ENCODE peak calls at places on chromosome 16, in eight cellular contexts. L is K562, X is PC-9, N is mammary epithelial cell, F is PC-3, K is mesenchymal stem cell, S is Karpas-422, U is IMR-90. R is an unnamed sample.
A peak's percentile ranks its signal among the peaks of the same experiment; 100 is the strongest.

GRCh38 chr16:54842743-54843423 is 87.8 kb upstream of the IRX5 start:
- DNase-seq in U (no peak), F (no peak), N (no peak), X (no peak), L (no peak), K (no peak), S (no peak), R (no peak)

GRCh38 chr16:81537721-81538561 is 93.3 kb downstream of the CMIP start:
- DNase-seq in N (no peak), U (no peak), L (no peak), K (no peak), S (no peak), F (no peak), X (no peak), R (peak; percentile 34)

GRCh38 chr16:10332301-10332700 is 53.6 kb upstream of the ATF7IP2 start:
- DNase-seq in N (no peak), S (no peak), U (no peak), K (no peak), L (no peak), X (no peak), F (no peak), R (no peak)

GRCh38 chr16:79298476-79299153 is 301.9 kb downstream of the MAF start:
- DNase-seq in N (no peak), S (no peak), L (no peak), X (no peak), U (no peak), K (no peak), F (no peak), R (no peak)

GRCh38 chr16:9139965-9140364 is 48.5 kb downstream of the HAPSTR1 start:
- DNase-seq in U (peak; percentile 35), L (peak; percentile 59), N (peak; percentile 30), K (peak; percentile 56), F (peak; percentile 29), S (peak; percentile 82), X (no peak), R (peak; percentile 79)

GRCh38 chr16:144797-145252 is 6.4 kb upstream of the NPRL3 start:
- DNase-seq in U (no peak), S (no peak), L (peak; percentile 44), N (no peak), F (no peak), X (no peak), K (no peak), R (no peak)

GRCh38 chr16:89990799-89991198 is 28.5 kb downstream of the DBNDD1 start:
- DNase-seq in K (no peak), F (no peak), S (no peak), U (no peak), N (no peak), L (no peak), X (no peak), R (no peak)

GRCh38 chr16:67403976-67404555 is 10.8 kb upstream of the TPPP3 start:
- DNase-seq in S (no peak), K (no peak), N (no peak), F (no peak), X (no peak), U (no peak), L (peak; percentile 38), R (no peak)

GRCh38 chr16:50323335-50324011 is 45.3 kb downstream of the BRD7 start:
- DNase-seq in X (no peak), N (no peak), K (peak; percentile 77), L (no peak), U (peak; percentile 56), F (peak; percentile 38), S (no peak), R (no peak)

GRCh38 chr16:1335211-1335971 is 1.9 kb downstream of the BAIAP3 start:
- DNase-seq in L (no peak), N (no peak), K (no peak), X (no peak), U (no peak), F (no peak), S (no peak), R (no peak)

GRCh38 chr16:67767953-67768352 is 38.4 kb downstream of the RANBP10 start:
- DNase-seq in S (no peak), L (no peak), X (no peak), N (peak; percentile 51), F (peak; percentile 9), K (peak; percentile 73), U (peak; percentile 88), R (no peak)

GRCh38 chr16:51982715-51983680 is 563.9 kb downstream of the TOX3 start:
- DNase-seq in F (peak; percentile 66), S (peak; percentile 87), N (peak; percentile 42), K (peak; percentile 78), X (peak; percentile 19), L (peak; percentile 21), U (peak; percentile 78), R (peak; percentile 66)

GRCh38 chr16:86578056-86578455 is 293 bp upstream of the FOXL1 start:
- DNase-seq in S (no peak), N (no peak), X (no peak), F (no peak), U (peak; percentile 99), K (peak; percentile 91), L (no peak), R (no peak)

GRCh38 chr16:62872339-62872738 is 836.1 kb upstream of the CDH8 start:
- DNase-seq in N (no peak), U (no peak), K (no peak), X (no peak), F (no peak), L (no peak), S (no peak), R (no peak)

GRCh38 chr16:63787014-63787413 is 1334.8 kb downstream of the CDH11 start:
- DNase-seq in U (no peak), F (no peak), S (peak; percentile 49), L (no peak), N (no peak), K (no peak), X (no peak), R (peak; percentile 27)

GRCh38 chr16:21275529-21275928 is 2.6 kb downstream of the CRYM start:
- DNase-seq in K (no peak), S (no peak), N (no peak), F (no peak), X (no peak), U (no peak), L (no peak), R (no peak)

GRCh38 chr16:21279501-21279900 is 1.4 kb upstream of the CRYM start:
- DNase-seq in X (no peak), F (no peak), N (no peak), L (no peak), U (no peak), K (no peak), S (no peak), R (no peak)

GRCh38 chr16:21277927-21278706 is at the start of gene CRYM:
- DNase-seq in N (peak; percentile 30), F (peak; percentile 37), K (peak; percentile 26), U (no peak), L (peak; percentile 86), X (peak; percentile 45), S (peak; percentile 85), R (peak; percentile 76)

GRCh38 chr16:21276090-21276489 is 2.0 kb downstream of the CRYM start:
- DNase-seq in U (no peak), K (no peak), F (no peak), S (peak; percentile 83), N (no peak), L (no peak), X (no peak), R (peak; percentile 43)

DNA sequence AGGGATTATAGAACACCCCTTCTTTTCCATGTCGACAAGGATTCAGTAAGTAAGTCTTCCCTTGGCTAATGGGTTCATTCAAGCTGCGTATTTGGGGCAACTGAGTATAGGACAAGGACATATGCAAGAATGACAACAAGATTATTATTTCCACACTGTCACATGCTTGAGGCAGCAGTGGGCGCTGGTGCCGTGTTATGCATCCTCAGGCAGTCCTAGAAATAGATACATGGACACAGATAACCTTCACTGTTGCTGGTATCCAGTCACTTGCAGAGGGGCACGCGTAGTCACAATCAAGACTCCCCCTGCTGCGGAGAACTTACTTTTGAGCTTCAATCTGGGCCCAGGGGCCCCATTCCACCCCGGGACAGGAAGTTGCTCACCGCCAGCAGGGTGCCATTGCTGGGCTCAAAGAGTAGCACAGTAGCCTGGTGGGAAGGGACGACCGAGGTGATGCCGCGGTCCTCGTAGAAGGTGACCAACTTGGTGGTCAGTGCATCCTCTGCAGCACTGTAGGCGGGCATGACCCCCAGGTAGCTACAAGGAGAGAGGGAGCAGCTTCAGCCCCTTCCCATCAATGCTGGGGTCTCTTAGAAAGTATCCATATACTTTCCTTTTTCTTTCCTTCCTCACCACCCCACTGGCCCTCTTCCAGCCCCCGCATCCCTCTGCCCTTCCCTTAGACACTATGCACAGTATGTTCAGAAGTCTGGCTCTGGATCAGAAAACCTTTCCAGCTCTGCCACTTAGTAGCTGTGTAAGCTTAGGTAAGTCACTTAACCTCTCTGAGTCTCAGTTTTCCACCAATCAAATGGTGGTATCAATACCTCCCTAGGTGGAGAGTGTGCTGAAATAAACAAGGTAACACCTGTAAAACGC is 804 bp downstream of the CRYM start:
- DNase-seq in N (no peak), F (no peak), X (no peak), K (no peak), L (no peak), U (no peak), S (no peak), R (no peak)
- H2AFZ ChIP-seq in N (peak overlapping the region; percentile 88), F (peak overlapping the region; percentile 53), X (no peak overlapping the region), K (no peak overlapping the region), L (peak overlapping the region; percentile 77), U (no peak overlapping the region), S (no peak overlapping the region), R (no peak overlapping the region)

GRCh38 chr16:30382398-30383015 is at the start of gene SEPTIN1:
- DNase-seq in U (no peak), F (no peak), X (no peak), S (peak; percentile 81), K (no peak), N (no peak), L (no peak), R (peak; percentile 88)
- H3K4me3 ChIP-seq in U (no peak within 1 kb of the TSS), F (no peak within 1 kb of the TSS), X (no peak within 1 kb of the TSS), S (peak within 1 kb of the TSS; percentile 77), K (no peak within 1 kb of the TSS), N (no peak within 1 kb of the TSS), L (no peak within 1 kb of the TSS), R (peak within 1 kb of the TSS; percentile 85)

GRCh38 chr16:3112058-3112880 is at the start of gene ZNF205:
- DNase-seq in S (no peak), N (peak; percentile 71), X (peak; percentile 87), U (peak; percentile 70), K (peak; percentile 74), F (peak; percentile 79), L (peak; percentile 90), R (no peak)

GRCh38 chr16:3113765-3114479 is 1.5 kb downstream of the ZNF205 start:
- DNase-seq in K (peak; percentile 38), N (no peak), U (peak; percentile 56), F (peak; percentile 32), X (no peak), S (no peak), L (peak; percentile 51), R (no peak)

GRCh38 chr16:3115011-3115410 is 2.6 kb downstream of the ZNF205 start:
- DNase-seq in K (no peak), F (no peak), L (no peak), N (no peak), S (no peak), X (no peak), U (no peak), R (no peak)

GRCh38 chr16:3115561-3115960 is 3.2 kb downstream of the ZNF205 start:
- DNase-seq in L (no peak), K (no peak), N (no peak), S (peak; percentile 65), X (no peak), U (no peak), F (no peak), R (no peak)

GRCh38 chr16:3112881-3113574 is 642 bp downstream of the ZNF205 start:
- DNase-seq in F (no peak), N (no peak), X (no peak), L (peak; percentile 31), U (peak; percentile 16), S (no peak), K (no peak), R (no peak)
- H2AFZ ChIP-seq in F (peak overlapping the region; percentile 77), N (peak overlapping the region; percentile 86), X (peak overlapping the region; percentile 92), L (peak overlapping the region; percentile 88), U (peak overlapping the region; percentile 93), S (no peak overlapping the region), K (peak overlapping the region; percentile 30), R (peak overlapping the region; percentile 1)

GRCh38 chr16:12903325-12904040 is 2.1 kb downstream of the SHISA9 start:
- DNase-seq in S (no peak), N (no peak), F (no peak), U (no peak), K (no peak), L (no peak), X (no peak), R (no peak)
- H3K4me3 ChIP-seq in S (no peak overlapping the region), N (peak overlapping the region; percentile 83), F (no peak overlapping the region), U (no peak overlapping the region), K (peak overlapping the region; percentile 60), L (no peak overlapping the region), X (peak overlapping the region; percentile 94), R (no peak overlapping the region)

R was measured in OCI-LY7.